ENCODE peak calls at places on chromosomes 5 and 9, in four cellular contexts. O is H1, W is H9, Z is IMR-90. S is an unnamed sample.

GRCh38 chr5:54570923-54571322 is 53.4 kb downstream of the SNX18 start:
- DNase-seq in O (no peak), W (no peak), Z (peak), S (no peak)

GRCh38 chr5:38681024-38681805 is 124.8 kb upstream of the LIFR start:
- DNase-seq in O (no peak), W (no peak), Z (no peak), S (no peak)

GRCh38 chr5:23257656-23258055 is 249.8 kb upstream of the PRDM9 start:
- DNase-seq in O (no peak), W (no peak), Z (no peak), S (no peak)

GRCh38 chr5:36694351-36694750 is 87.9 kb downstream of the SLC1A3 start:
- DNase-seq in O (no peak), W (no peak), Z (peak), S (no peak)

GRCh38 chr5:96752341-96753016 is 55.3 kb downstream of the ERAP1 start:
- DNase-seq in O (no peak), W (no peak), Z (peak), S (peak)

GRCh38 chr9:97384406-97385262 is 27.3 kb upstream of the TDRD7 start:
- DNase-seq in O (no peak), W (no peak), Z (no peak), S (no peak)

GRCh38 chr9:89967527-89967926 is 362.7 kb downstream of the GADD45G start:
- DNase-seq in O (no peak), W (no peak), Z (no peak), S (peak)

GRCh38 chr5:60929024-60929423 is 15.8 kb downstream of the ERCC8 start:
- DNase-seq in O (no peak), W (no peak), Z (peak), S (no peak)

GRCh38 chr9:21653091-21653490 is 149.3 kb upstream of the MTAP start:
- DNase-seq in O (no peak), W (no peak), Z (peak), S (no peak)

GRCh38 chr5:133142782-133143181 is 91.0 kb downstream of the HSPA4 start:
- DNase-seq in O (no peak), W (no peak), Z (no peak), S (no peak)

GRCh38 chr9:135476981-135477380 is 2.6 kb upstream of the PPP1R26 start:
- DNase-seq in O (no peak), W (no peak), Z (no peak), S (no peak)

GRCh38 chr5:32539981-32540380 is 45.4 kb upstream of the SUB1 start:
- DNase-seq in O (no peak), W (no peak), Z (no peak), S (no peak)

GRCh38 chr9:92378825-92379535 is 25.4 kb downstream of the OGN start:
- DNase-seq in O (no peak), W (no peak), Z (peak), S (peak)

GRCh38 chr9:115672477-115673316 is 480.9 kb upstream of the PAPPA start:
- DNase-seq in O (no peak), W (no peak), Z (peak), S (peak)

GRCh38 chr5:156779436-156779835 is 70.7 kb upstream of the PPP1R2B start:
- DNase-seq in O (no peak), W (no peak), Z (no peak), S (no peak)

GRCh38 chr5:67065237-67065636 is 131.4 kb downstream of the CD180 start:
- DNase-seq in O (no peak), W (no peak), Z (no peak), S (no peak)

GRCh38 chr5:168721354-168721753 is 142.2 kb upstream of the PANK3 start:
- DNase-seq in O (no peak), W (no peak), Z (no peak), S (no peak)

GRCh38 chr5:28743362-28743761 is 1705.0 kb upstream of the CDH9 start:
- DNase-seq in O (no peak), W (no peak), Z (no peak), S (no peak)

GRCh38 chr5:143153332-143154119 is 250.0 kb downstream of the NR3C1 start:
- DNase-seq in O (no peak), W (no peak), Z (peak), S (no peak)

GRCh38 chr5:55492449-55492848 is 42.3 kb downstream of the PLPP1 start:
- DNase-seq in O (no peak), W (no peak), Z (no peak), S (no peak)

GRCh38 chr5:180594311-180595045 is 3.2 kb upstream of the SCGB3A1 start:
- DNase-seq in O (peak), W (no peak), Z (no peak), S (no peak)

GRCh38 chr9:125240649-125240999 is 519 bp downstream of the HSPA5 start:
- DNase-seq in O (peak), W (no peak), Z (no peak), S (peak)

GRCh38 chr9:68627104-68627503 is 77.9 kb upstream of the PIP5K1B start:
- DNase-seq in O (no peak), W (no peak), Z (no peak), S (no peak)

GRCh38 chr5:176542596-176543427 is 5.6 kb upstream of the RNF44 start:
- DNase-seq in O (peak), W (no peak), Z (peak), S (peak)

GRCh38 chr5:40986666-40987065 is 77.4 kb downstream of the C7 start:
- DNase-seq in O (no peak), W (no peak), Z (peak), S (no peak)

GRCh38 chr5:150153957-150154617 is 1.6 kb downstream of the PDGFRB start:
- DNase-seq in O (peak), W (no peak), Z (peak), S (peak)

GRCh38 chr9:130276121-130276520 is 10.6 kb downstream of the HMCN2 start:
- DNase-seq in O (no peak), W (no peak), Z (peak), S (peak)

GRCh38 chr9:33524431-33524947 is 438 bp downstream of the ANKRD18B start:
- DNase-seq in O (peak), W (peak), Z (no peak), S (peak)

GRCh38 chr5:139653616-139654015 is 5.5 kb downstream of the CXXC5 start:
- DNase-seq in O (no peak), W (no peak), Z (no peak), S (no peak)

GRCh38 chr5:77280036-77280435 is 69.6 kb downstream of the PDE8B start:
- DNase-seq in O (no peak), W (no peak), Z (no peak), S (no peak)

GRCh38 chr9:36566813-36567217 is 5.9 kb upstream of the MELK start:
- DNase-seq in O (no peak), W (no peak), Z (peak), S (no peak)

GRCh38 chr9:69961834-69962233 is 81.8 kb upstream of the MAMDC2 start:
- DNase-seq in O (no peak), W (no peak), Z (no peak), S (no peak)

GRCh38 chr9:92180669-92181181 is 65.5 kb upstream of the SPTLC1 start:
- DNase-seq in O (no peak), W (no peak), Z (peak), S (peak)

DNA sequence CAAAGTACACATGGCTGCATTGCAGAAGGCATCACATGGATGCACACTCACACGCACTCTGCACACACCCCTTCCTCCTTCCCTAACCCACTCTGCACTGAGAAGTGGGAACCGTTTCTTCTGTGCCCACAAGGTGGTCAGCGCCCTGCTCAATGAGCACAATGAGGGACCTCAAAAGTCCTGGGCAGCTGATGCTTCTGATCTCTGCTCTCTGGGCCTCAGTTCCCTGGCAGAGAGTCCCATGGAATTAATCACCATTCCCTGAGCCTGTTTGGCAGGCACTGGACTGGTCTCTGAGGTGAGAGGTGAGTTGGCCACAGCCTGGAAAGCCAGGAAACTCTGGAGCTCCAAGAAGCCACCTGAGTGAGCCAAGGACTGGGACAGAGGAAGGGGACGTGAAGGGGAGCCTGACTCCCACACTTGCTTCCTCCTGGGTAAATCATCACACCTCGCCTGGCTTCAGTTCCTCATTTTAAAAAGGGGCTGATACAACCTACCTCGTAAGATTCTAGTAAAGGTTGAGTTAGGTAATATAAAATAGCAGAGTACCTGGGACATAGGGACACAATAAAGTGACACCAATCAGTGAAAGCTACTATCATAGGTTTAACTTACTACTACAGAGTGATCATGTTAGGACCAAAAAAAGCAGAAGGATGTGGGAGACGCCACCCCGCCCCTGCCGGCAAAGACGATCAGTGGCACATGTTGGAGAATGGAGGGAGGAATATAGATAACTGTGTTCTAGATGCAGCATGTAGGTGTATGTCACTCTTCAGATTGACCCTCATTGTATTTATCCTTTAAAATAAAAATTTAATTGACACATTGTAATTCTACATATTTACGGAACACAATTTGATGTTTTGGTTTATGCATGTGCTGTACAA is 21.1 kb upstream of the IGFBPL1 start:
- DNase-seq in O (no peak), W (no peak), Z (no peak), S (no peak)
- H4K8ac ChIP-seq in O (peak), W (no peak), Z (no peak), S (no peak)

DNA sequence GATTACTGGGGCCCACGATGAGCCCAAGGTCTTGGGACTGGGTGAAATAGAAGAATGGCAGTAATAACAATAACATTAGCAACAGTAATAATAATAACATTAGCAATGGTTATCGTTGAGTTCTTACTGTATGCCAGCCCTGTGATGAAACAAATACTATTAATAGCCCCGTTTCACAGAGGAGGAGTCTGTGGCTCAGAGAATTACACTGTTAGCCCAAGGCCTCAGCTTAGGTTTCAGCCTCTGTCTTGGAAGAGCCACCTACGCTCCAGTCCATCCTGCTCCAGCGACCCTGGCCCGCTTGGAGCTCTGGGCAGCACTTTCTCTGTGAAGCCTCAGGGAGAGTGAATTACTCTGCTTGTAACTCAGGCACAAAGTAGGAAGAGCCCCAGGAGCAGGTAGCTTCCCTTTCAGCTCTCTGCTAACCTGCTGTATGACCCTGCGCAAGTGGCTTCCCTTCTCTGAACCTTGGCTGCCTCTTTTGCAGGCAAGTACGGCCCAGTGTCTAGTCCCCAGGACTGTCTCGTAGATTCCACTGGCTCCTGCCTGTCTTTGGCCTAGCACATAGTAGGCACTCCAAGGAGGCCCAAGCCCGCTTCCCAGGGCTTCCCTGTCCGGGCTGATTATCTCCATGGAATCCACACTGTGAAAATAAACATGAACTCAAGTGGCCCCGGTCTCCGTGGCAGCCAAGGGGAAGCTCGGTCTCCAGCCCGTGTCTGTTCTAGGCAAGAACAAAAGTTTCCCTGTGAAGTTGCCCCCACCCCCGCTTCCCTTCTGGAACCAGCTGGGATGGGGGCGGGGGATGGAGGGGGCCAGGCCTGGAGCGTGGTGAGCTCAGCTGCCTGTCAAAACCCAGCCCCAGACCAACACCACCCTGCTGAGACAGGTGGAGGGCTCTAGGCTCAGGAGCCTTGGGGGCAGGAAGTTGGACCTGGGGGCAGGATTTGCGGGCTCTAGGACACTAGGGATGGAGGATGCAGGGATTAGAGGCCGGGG is 26.2 kb upstream of the LMX1B start:
- DNase-seq in O (no peak), W (no peak), Z (no peak), S (peak)
- H3K56ac ChIP-seq in O (no peak), W (no peak), Z (no peak), S (no peak)

GRCh38 chr5:135477594-135477993 is 25.4 kb upstream of the TIFAB start:
- DNase-seq in O (no peak), W (no peak), Z (no peak), S (no peak)
- H2BK5ac ChIP-seq in O (no peak), W (no peak), Z (no peak), S (peak)

DNA sequence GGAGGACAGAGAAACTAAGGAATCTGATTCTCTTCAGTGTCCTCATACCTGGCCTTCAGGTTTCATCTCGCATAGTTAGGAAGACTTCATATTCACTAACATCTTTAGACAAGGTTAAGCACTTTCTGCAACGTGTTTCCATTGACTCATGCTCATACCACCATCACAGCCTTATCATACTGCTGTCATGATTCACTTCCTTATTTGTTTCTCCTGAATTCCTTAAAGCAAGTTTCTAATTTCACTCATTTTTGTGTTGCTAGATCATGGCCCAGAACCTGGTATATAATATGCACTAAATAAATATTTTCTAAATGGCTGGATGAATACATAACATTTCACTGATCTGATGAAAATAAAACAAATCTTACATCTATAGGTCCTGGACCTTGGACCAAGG is 472.9 kb downstream of the PRELID2 start:
- DNase-seq in O (no peak), W (no peak), Z (peak), S (no peak)
- H4K8ac ChIP-seq in O (no peak), W (no peak), Z (peak), S (no peak)